ENCODE peak calls at places on chromosomes 5 and 9, in ten cellular contexts. T is hepatocyte, S is mammary epithelial cell, J is fibroblast of lung, U is HCT116, A is PC-3, O is GM12878, V is keratinocyte, I is H1, G is PC-9. Z is an unnamed sample.

GRCh38 chr9:119009253-119009652 is 360.0 kb downstream of the BRINP1 start:
- DNase-seq in U (no peak), O (no peak), J (peak), T (no peak), A (no peak), S (peak), G (peak), I (no peak), V (peak), Z (no peak)

GRCh38 chr9:86134361-86134760 is 35.0 kb upstream of the GOLM1 start:
- DNase-seq in O (no peak), I (no peak), V (no peak), A (no peak), S (no peak), J (no peak), G (no peak), U (no peak), T (no peak), Z (no peak)

GRCh38 chr5:15285901-15286583 is 213.9 kb upstream of the FBXL7 start:
- DNase-seq in A (no peak), T (peak), O (no peak), I (no peak), J (peak), G (no peak), S (no peak), V (no peak), U (no peak), Z (peak)

GRCh38 chr5:131148835-131149234 is 16.2 kb downstream of the HINT1 start:
- DNase-seq in G (no peak), A (no peak), O (no peak), S (no peak), U (no peak), T (no peak), J (no peak), I (no peak), V (no peak), Z (no peak)

GRCh38 chr9:28976250-28976649 is 1403.0 kb upstream of the C9orf72 start:
- DNase-seq in O (no peak), S (no peak), V (no peak), G (no peak), T (no peak), I (no peak), J (no peak), U (no peak), A (no peak), Z (no peak)

GRCh38 chr9:22921742-22922141 is 475.1 kb downstream of the DMRTA1 start:
- DNase-seq in I (no peak), U (no peak), S (no peak), V (no peak), J (no peak), T (no peak), G (no peak), A (no peak), O (no peak), Z (no peak)

GRCh38 chr5:68343421-68343826 is 127.9 kb downstream of the PIK3R1 start:
- DNase-seq in I (no peak), O (peak), T (peak), V (no peak), A (peak), U (no peak), S (peak), G (no peak), J (peak), Z (peak)

GRCh38 chr5:142275496-142275895 is 49.3 kb downstream of the SPRY4 start:
- DNase-seq in S (peak), A (peak), T (no peak), G (peak), V (peak), U (peak), J (no peak), I (no peak), O (no peak), Z (no peak)

GRCh38 chr5:126438871-126439270 is 15.7 kb downstream of the GRAMD2B start:
- DNase-seq in J (peak), T (no peak), I (no peak), U (no peak), V (no peak), O (no peak), G (no peak), A (no peak), S (no peak), Z (no peak)

GRCh38 chr5:98563885-98564653 is 209.4 kb upstream of the RGMB start:
- DNase-seq in U (no peak), G (no peak), A (no peak), I (no peak), V (no peak), S (no peak), J (no peak), O (no peak), T (no peak), Z (no peak)

GRCh38 chr5:151155777-151156731 is 1.5 kb downstream of the ANXA6 start:
- DNase-seq in U (no peak), I (no peak), T (peak), S (no peak), J (peak), O (no peak), V (no peak), G (no peak), A (no peak), Z (peak)

GRCh38 chr5:152505442-152506042 is 100.5 kb upstream of the NMUR2 start:
- DNase-seq in S (peak), V (no peak), A (peak), T (peak), O (no peak), U (peak), I (no peak), J (peak), G (peak), Z (peak)

GRCh38 chr9:137379761-137380161 is 43.2 kb downstream of the EXD3 start:
- DNase-seq in V (no peak), S (no peak), T (no peak), O (no peak), J (no peak), A (no peak), G (no peak), I (no peak), U (no peak), Z (no peak)

GRCh38 chr9:6356904-6357303 is 28.7 kb downstream of the TPD52L3 start:
- DNase-seq in S (no peak), U (no peak), G (no peak), O (no peak), T (no peak), V (no peak), A (no peak), J (no peak), I (no peak), Z (no peak)

GRCh38 chr5:17992296-17992695 is 358.0 kb downstream of the TAF11L14 start:
- DNase-seq in S (no peak), U (no peak), V (no peak), J (no peak), O (no peak), T (no peak), G (no peak), I (no peak), A (no peak), Z (no peak)

GRCh38 chr5:153884266-153884957 is 154.3 kb downstream of the FAM114A2 start:
- DNase-seq in A (no peak), O (no peak), S (no peak), V (no peak), I (no peak), G (no peak), U (no peak), J (no peak), T (no peak), Z (no peak)

GRCh38 chr5:168041583-168041982 is 249.9 kb upstream of the WWC1 start:
- DNase-seq in U (no peak), T (no peak), S (no peak), J (no peak), O (no peak), V (no peak), I (no peak), A (no peak), G (no peak), Z (no peak)

GRCh38 chr5:14061106-14061505 is 82.0 kb upstream of the TRIO start:
- DNase-seq in T (no peak), S (no peak), O (no peak), J (no peak), V (no peak), G (no peak), A (no peak), I (no peak), U (no peak), Z (no peak)

GRCh38 chr5:122029818-122030217 is 48.2 kb downstream of the LOX start:
- DNase-seq in O (no peak), I (no peak), A (no peak), G (no peak), T (no peak), V (no peak), J (no peak), U (no peak), S (no peak), Z (no peak)

GRCh38 chr9:95635986-95636600 is 119.3 kb upstream of the PTCH1 start:
- DNase-seq in O (no peak), S (no peak), A (no peak), T (no peak), V (no peak), G (no peak), J (no peak), I (no peak), U (no peak), Z (no peak)

GRCh38 chr9:95629585-95629984 is 112.8 kb upstream of the PTCH1 start:
- DNase-seq in V (no peak), U (no peak), O (no peak), I (no peak), T (no peak), S (no peak), A (no peak), G (no peak), J (no peak), Z (no peak)

GRCh38 chr9:95634581-95634980 is 117.8 kb upstream of the PTCH1 start:
- DNase-seq in U (no peak), G (no peak), V (no peak), T (no peak), J (no peak), A (no peak), O (no peak), S (no peak), I (no peak), Z (no peak)
- H2AFZ ChIP-seq in U (no peak), G (no peak), V (no peak), T (no peak), J (no peak), A (no peak), O (no peak), S (no peak), I (no peak), Z (no peak)

GRCh38 chr5:174599992-174600391 is 124.4 kb upstream of the MSX2 start:
- DNase-seq in T (peak), A (no peak), U (no peak), G (no peak), O (no peak), I (peak), V (no peak), J (no peak), S (no peak), Z (no peak)
- TF ChIP-seq CTCF in T (no peak), A (no peak), U (no peak), G (no peak), O (no peak), I (peak), V (no peak), J (no peak), S (no peak), Z (no peak)

GRCh38 chr9:129175515-129175824 is 2.6 kb downstream of the IER5L start:
- DNase-seq in U (peak), V (no peak), S (no peak), A (peak), T (no peak), I (no peak), O (no peak), G (no peak), J (no peak), Z (no peak)
- TF ChIP-seq EZH2 in U (no peak), V (no peak), S (no peak), A (no peak), T (no peak), I (no peak), O (no peak), G (no peak), J (no peak), Z (no peak)

GRCh38 chr9:111766066-111766465 is 28.7 kb downstream of the SHOC1 start:
- DNase-seq in T (no peak), J (no peak), S (no peak), I (no peak), U (no peak), V (no peak), A (no peak), G (no peak), O (no peak), Z (no peak)
- H2AFZ ChIP-seq in T (no peak), J (no peak), S (no peak), I (no peak), U (no peak), V (no peak), A (no peak), G (no peak), O (no peak), Z (no peak)

DNA sequence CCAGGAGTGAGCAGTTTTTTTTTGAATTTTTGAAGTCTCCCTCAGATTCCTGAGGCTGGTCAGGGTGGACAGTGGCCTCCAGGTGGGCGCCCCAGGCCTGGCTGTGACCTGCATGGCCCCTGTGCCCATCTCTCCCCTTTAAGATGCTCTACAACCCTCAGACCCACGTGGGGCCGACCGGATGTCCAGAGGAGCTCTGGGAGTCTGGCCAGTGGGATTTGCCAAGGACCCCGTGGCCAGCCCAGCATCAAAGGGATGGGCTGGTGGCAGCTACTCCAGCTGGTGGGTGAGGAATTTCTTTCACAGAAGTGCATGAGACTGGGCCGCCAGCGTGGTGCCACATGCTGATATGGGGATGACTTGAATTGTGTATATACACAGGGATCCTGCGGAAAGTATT is 94.7 kb upstream of the SARDH start:
- DNase-seq in A (no peak), G (no peak), V (no peak), T (no peak), O (no peak), J (no peak), U (no peak), S (no peak), I (no peak), Z (no peak)
- TF ChIP-seq CTCF in A (no peak), G (no peak), V (no peak), T (no peak), O (no peak), J (no peak), U (no peak), S (no peak), I (no peak), Z (no peak)

DNA sequence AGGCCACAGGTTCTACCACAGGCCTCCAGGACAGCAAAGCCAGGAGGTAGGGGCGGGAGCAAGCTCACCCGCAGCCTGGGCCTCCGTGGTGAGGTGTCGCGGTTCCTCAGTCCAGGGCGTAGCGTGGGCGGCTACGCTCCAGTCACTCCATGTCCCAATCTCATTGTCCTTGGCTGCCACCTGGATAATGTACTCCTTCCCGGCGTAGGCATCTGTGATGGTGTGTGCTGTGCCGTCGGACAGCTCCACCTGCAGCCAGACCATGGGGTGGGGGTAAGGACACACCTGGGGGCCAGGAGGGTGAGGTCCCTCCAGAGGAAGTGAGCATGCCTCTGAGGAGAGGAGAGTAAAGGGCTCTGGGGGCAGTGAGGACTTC is 29.8 kb upstream of the ENHO start:
- DNase-seq in V (no peak), I (no peak), G (no peak), T (no peak), O (no peak), J (no peak), A (no peak), U (no peak), S (no peak), Z (no peak)
- TF ChIP-seq EZH2 in V (no peak), I (no peak), G (no peak), T (no peak), O (no peak), J (no peak), A (no peak), U (no peak), S (no peak), Z (no peak)

Z was measured in DND-41.